ENCODE peak calls at places on chromosome 1, in nine cellular contexts. U is EH; B is stimulated activated CD4-positive, alpha-beta T cell treated with anti-CD3 and anti-CD28 coated beads, Interleukin-15, amount 100 ng/mL, for 1 hour; P is cerebellar cortex; N is ovary; D is kidney tubule cell; O is GM19239; I is effector memory CD8-positive, alpha-beta T cell; L is glutamatergic neuron. W is an unnamed sample.

GRCh38 chr1:214898154-214898553 is 184.4 kb upstream of the KCNK2 start:
- DNase-seq in U (no peak), B (no peak), P (no peak), N (no peak), D (no peak), O (no peak), I (no peak), L (no peak), W (no peak)

GRCh38 chr1:85448358-85448757 is 16.6 kb downstream of the DDAH1 start:
- DNase-seq in U (peak), B (no peak), P (no peak), N (no peak), D (no peak), O (no peak), I (no peak), L (no peak), W (no peak)

GRCh38 chr1:41471658-41472057 is 12.8 kb downstream of the EDN2 start:
- DNase-seq in U (no peak), B (no peak), P (no peak), N (no peak), D (no peak), O (no peak), I (no peak), L (no peak), W (no peak)

GRCh38 chr1:56484695-56485094 is 94.7 kb downstream of the PLPP3 start:
- DNase-seq in U (peak), B (no peak), P (no peak), N (no peak), D (no peak), O (no peak), I (no peak), L (no peak), W (no peak)

GRCh38 chr1:51799372-51799771 is 79.2 kb downstream of the NRDC start:
- DNase-seq in U (no peak), B (no peak), P (no peak), N (no peak), D (no peak), O (no peak), I (no peak), L (no peak), W (no peak)

GRCh38 chr1:25028910-25029599 is 99.0 kb upstream of the RUNX3 start:
- DNase-seq in U (no peak), B (no peak), P (no peak), N (no peak), D (no peak), O (no peak), I (no peak), L (no peak), W (no peak)

GRCh38 chr1:212495843-212496494 is 63.2 kb downstream of the NENF start:
- DNase-seq in U (no peak), B (no peak), P (no peak), N (no peak), D (no peak), O (no peak), I (no peak), L (no peak), W (no peak)

GRCh38 chr1:85479491-85479890 is 14.5 kb upstream of the DDAH1 start:
- DNase-seq in U (no peak), B (no peak), P (no peak), N (no peak), D (no peak), O (no peak), I (no peak), L (no peak), W (no peak)

W was measured in activated CD4-positive, alpha-beta T cell treated with anti-CD3 and anti-CD28 coated beads, Interleukin-2, amount 50 U/mL, for 24 hours.